ENCODE peak calls at places on chromosome 20, in seven cellular contexts. K, Z, S, T, O, F and E are unnamed samples.

GRCh38 chr20:47999166-47999565 is 213.9 kb upstream of the SULF2 start:
- DNase-seq in S (peak; percentile 75), F (no peak), O (no peak), T (no peak), K (no peak), Z (no peak), E (no peak)

GRCh38 chr20:8940311-8940710 is 128.6 kb upstream of the PLCB4 start:
- DNase-seq in O (no peak), Z (no peak), T (no peak), K (no peak), F (no peak), S (no peak), E (no peak)

GRCh38 chr20:41577129-41578009 is 40.8 kb downstream of the CHD6 start:
- DNase-seq in F (no peak), Z (no peak), T (no peak), O (no peak), S (no peak), K (no peak), E (no peak)

GRCh38 chr20:32982617-32983458 is 21.4 kb downstream of the SUN5 start:
- DNase-seq in T (no peak), K (no peak), Z (no peak), O (peak; percentile 14), S (no peak), F (no peak), E (peak; percentile 65)

GRCh38 chr20:34538671-34539123 is 19.8 kb upstream of the MAP1LC3A start:
- DNase-seq in O (peak; percentile 49), F (peak; percentile 50), T (peak; percentile 37), Z (peak; percentile 84), K (peak; percentile 51), S (peak; percentile 76), E (peak; percentile 65)

GRCh38 chr20:62641749-62642665 is at the start of gene SLCO4A1:
- DNase-seq in T (peak; percentile 63), O (peak; percentile 66), K (peak; percentile 49), S (peak; percentile 55), Z (peak; percentile 98), F (peak; percentile 87), E (peak; percentile 93)

GRCh38 chr20:15616626-15617025 is 956.6 kb downstream of the KIF16B start:
- DNase-seq in T (no peak), O (no peak), K (no peak), Z (no peak), S (no peak), F (no peak), E (no peak)

GRCh38 chr20:380763-381580 is 412 bp downstream of the TRIB3 start:
- DNase-seq in F (peak; percentile 77), S (peak; percentile 81), O (peak; percentile 47), K (peak; percentile 69), Z (peak; percentile 77), T (no peak), E (peak; percentile 61)

GRCh38 chr20:49405696-49406095 is 76.8 kb downstream of the KCNB1 start:
- DNase-seq in K (no peak), S (no peak), F (no peak), Z (no peak), O (no peak), T (no peak), E (no peak)

GRCh38 chr20:24981750-24982149 is 10.8 kb downstream of the APMAP start:
- DNase-seq in T (no peak), F (peak; percentile 66), S (no peak), O (peak; percentile 43), Z (no peak), K (no peak), E (no peak)

GRCh38 chr20:47241345-47241781 is 115.1 kb downstream of the ZMYND8 start:
- DNase-seq in T (no peak), F (no peak), K (no peak), O (no peak), Z (no peak), S (peak; percentile 98), E (no peak)

GRCh38 chr20:8385247-8385646 is 253.2 kb downstream of the PLCB1 start:
- DNase-seq in F (peak; percentile 36), S (peak; percentile 74), T (peak; percentile 42), K (no peak), O (no peak), Z (no peak), E (peak; percentile 96)

GRCh38 chr20:34525709-34526416 is 9.6 kb downstream of the DYNLRB1 start:
- DNase-seq in T (peak; percentile 78), O (peak; percentile 95), S (peak; percentile 96), F (peak; percentile 88), Z (no peak), K (peak; percentile 86), E (peak; percentile 38)

GRCh38 chr20:40008177-40008576 is 680.9 kb downstream of the MAFB start:
- DNase-seq in K (no peak), S (no peak), T (no peak), F (no peak), Z (no peak), O (no peak), E (no peak)

GRCh38 chr20:6026051-6026450 is 27.8 kb downstream of the LRRN4 start:
- DNase-seq in S (no peak), Z (no peak), T (no peak), K (no peak), O (no peak), F (no peak), E (no peak)

GRCh38 chr20:33554914-33555420 is 65.1 kb downstream of the CBFA2T2 start:
- DNase-seq in S (peak; percentile 91), T (peak; percentile 39), F (no peak), Z (no peak), O (no peak), K (no peak), E (no peak)

GRCh38 chr20:50376179-50376887 is 133.8 kb upstream of the PTPN1 start:
- DNase-seq in O (no peak), K (no peak), T (no peak), Z (no peak), F (no peak), S (no peak), E (no peak)

GRCh38 chr20:33883164-33883563 is 72.0 kb downstream of the CHMP4B start:
- DNase-seq in F (no peak), K (no peak), Z (no peak), T (no peak), S (no peak), O (no peak), E (no peak)

GRCh38 chr20:61812121-61812520 is 253.6 kb downstream of the TAF4 start:
- DNase-seq in Z (no peak), K (no peak), F (peak; percentile 14), T (no peak), S (no peak), O (no peak), E (no peak)

GRCh38 chr20:62104234-62104789 is 18.0 kb upstream of the LSM14B start:
- DNase-seq in K (no peak), F (no peak), S (no peak), T (no peak), O (no peak), Z (no peak), E (no peak)

GRCh38 chr20:64188071-64188470 is 23.8 kb downstream of the MYT1 start:
- DNase-seq in T (no peak), F (no peak), O (no peak), S (no peak), Z (no peak), K (no peak), E (no peak)

DNA sequence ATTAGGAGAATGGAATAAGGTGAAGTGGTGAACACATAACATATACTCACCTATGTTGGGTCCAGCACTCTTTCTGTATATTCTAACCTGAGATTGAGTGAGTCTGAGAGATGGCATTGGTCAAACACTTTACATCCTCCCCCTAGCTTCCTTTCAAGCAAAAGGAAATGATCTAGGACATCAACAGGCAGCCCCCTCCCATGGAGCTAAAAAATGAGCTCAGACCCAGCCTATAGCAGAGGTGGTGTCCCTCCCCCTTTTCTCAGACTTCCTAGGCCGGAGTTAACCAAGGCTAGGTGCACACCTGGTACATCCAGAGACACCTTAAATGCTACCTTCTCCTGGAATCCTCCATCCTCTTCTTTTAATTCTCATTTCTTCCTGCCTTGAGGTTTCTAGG is 5.5 kb upstream of the SDC4 start:
- DNase-seq in F (no peak), S (no peak), Z (no peak), T (no peak), K (no peak), O (no peak), E (no peak)
- H3K4me1 ChIP-seq in F (peaks cover 12% of the 10 kb centered on the region), S (peaks cover 14% of the 10 kb centered on the region), Z (peaks cover 17% of the 10 kb centered on the region), T (peaks cover 18% of the 10 kb centered on the region), K (peaks cover 3% of the 10 kb centered on the region), O (peaks cover 22% of the 10 kb centered on the region), E (no peaks in the 10 kb centered on the region)

GRCh38 chr20:10170261-10170660 is 48.4 kb upstream of the SNAP25 start:
- DNase-seq in S (no peak), F (no peak), T (no peak), O (no peak), Z (no peak), K (no peak), E (no peak)
- H3K4me1 ChIP-seq in S (no peaks in the 10 kb centered on the region), F (no peaks in the 10 kb centered on the region), T (no peaks in the 10 kb centered on the region), O (peaks cover 9% of the 10 kb centered on the region), Z (no peaks in the 10 kb centered on the region), K (peaks cover 2% of the 10 kb centered on the region), E (peaks cover 3% of the 10 kb centered on the region)

DNA sequence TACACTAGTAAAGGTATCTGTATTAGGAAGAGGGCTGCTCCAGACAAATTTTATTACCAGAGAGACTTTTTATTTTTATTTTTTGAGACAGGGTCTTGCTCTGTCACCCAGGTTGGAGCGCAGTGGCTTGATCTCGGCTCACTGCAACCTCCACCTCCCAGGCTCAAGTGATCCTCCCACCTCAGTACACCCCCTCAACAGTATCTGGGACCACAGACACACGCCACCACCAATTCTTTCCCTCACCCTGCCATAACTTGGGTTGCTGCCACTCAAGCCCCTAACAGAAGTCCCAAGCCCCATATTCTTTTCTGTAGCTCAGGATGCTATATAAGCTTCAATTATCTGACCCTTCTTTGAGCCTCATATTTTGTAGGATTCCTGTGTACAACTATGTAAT is 6.9 kb downstream of the BCL2L1 start:
- DNase-seq in K (no peak), Z (no peak), O (no peak), F (no peak), S (no peak), T (no peak), E (no peak)
- H3K4me1 ChIP-seq in K (peaks cover 15% of the 10 kb centered on the region), Z (peaks cover 66% of the 10 kb centered on the region), O (peaks cover 71% of the 10 kb centered on the region), F (peaks cover 72% of the 10 kb centered on the region), S (peaks cover 31% of the 10 kb centered on the region), T (peaks cover 64% of the 10 kb centered on the region), E (no peaks in the 10 kb centered on the region)

GRCh38 chr20:17946572-17947473 is 21.8 kb downstream of the SNX5 start:
- DNase-seq in F (no peak), S (no peak), T (no peak), O (no peak), K (no peak), Z (no peak), E (no peak)

GRCh38 chr20:17946040-17946439 is 22.6 kb downstream of the SNX5 start:
- DNase-seq in F (no peak), S (no peak), O (no peak), T (no peak), K (no peak), Z (no peak), E (no peak)

GRCh38 chr20:17948442-17948841 is 20.2 kb downstream of the SNX5 start:
- DNase-seq in F (no peak), S (no peak), O (no peak), T (no peak), K (no peak), Z (no peak), E (no peak)

GRCh38 chr20:17949899-17950298 is 18.7 kb downstream of the SNX5 start:
- DNase-seq in K (no peak), Z (no peak), O (no peak), S (no peak), F (no peak), T (no peak), E (no peak)

DNA sequence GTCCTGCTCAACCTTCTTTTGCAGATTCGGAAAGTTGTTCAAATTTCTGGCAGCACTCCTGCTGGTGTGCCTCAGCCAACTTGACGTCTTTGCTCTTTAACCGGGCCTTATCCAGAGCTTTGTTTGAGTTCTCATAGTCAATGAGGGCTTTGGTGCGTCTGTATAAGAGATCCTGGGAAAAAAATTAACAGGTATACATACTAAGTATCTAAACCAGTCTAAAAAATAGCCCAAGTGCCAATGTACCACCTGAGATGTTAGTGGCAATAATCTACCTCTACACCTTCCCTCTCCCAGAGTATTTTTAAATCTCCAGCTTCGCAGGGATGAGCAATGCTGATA is 21.1 kb downstream of the SNX5 start:
- DNase-seq in K (no peak), Z (no peak), T (no peak), F (no peak), O (no peak), S (no peak), E (no peak)
- H3K4me1 ChIP-seq in K (no peaks in the 10 kb centered on the region), Z (no peaks in the 10 kb centered on the region), T (no peaks in the 10 kb centered on the region), F (no peaks in the 10 kb centered on the region), O (no peaks in the 10 kb centered on the region), S (no peaks in the 10 kb centered on the region), E (no peaks in the 10 kb centered on the region)